ENCODE peak calls at places on chromosomes 5 and 9, in eight cellular contexts. O is HuH-7, A is NCI-H1092 treated with DMSO at 0.1 percent for 48 hours, B is neural progenitor cell, J is Caki2, L is T1000, I is dorsolateral prefrontal cortex, C is non-pigmented ciliary epithelial cell. K is an unnamed sample.
A peak's percentile ranks its signal among the peaks of the same experiment; 100 is the strongest.

GRCh38 chr5:159525117-159525516 is 194.8 kb upstream of the IL12B start:
- DNase-seq in B (no peak), O (no peak), I (no peak), C (no peak), L (no peak), A (peak; percentile 22), J (no peak), K (no peak)

GRCh38 chr5:96408276-96408777 is 24.7 kb downstream of the PCSK1 start:
- DNase-seq in L (no peak), J (no peak), C (peak; percentile 45), O (no peak), A (no peak), B (no peak), I (no peak), K (no peak)

GRCh38 chr5:38853753-38854470 is 8.1 kb downstream of the OSMR start:
- DNase-seq in L (peak; percentile 40), J (peak; percentile 41), C (peak; percentile 71), O (no peak), A (no peak), B (no peak), I (no peak), K (no peak)

GRCh38 chr9:138046641-138047301 is 169.2 kb downstream of the CACNA1B start:
- DNase-seq in B (no peak), J (no peak), C (no peak), L (no peak), I (no peak), A (no peak), O (no peak), K (no peak)

GRCh38 chr5:75017971-75018370 is 34.4 kb downstream of the GCNT4 start:
- DNase-seq in J (no peak), A (no peak), I (no peak), B (no peak), L (no peak), O (no peak), C (no peak), K (no peak)

GRCh38 chr9:92325991-92326500 is 293 bp downstream of the CENPP start:
- DNase-seq in J (no peak), O (no peak), B (no peak), C (no peak), I (no peak), A (no peak), L (no peak), K (no peak)

GRCh38 chr9:125815568-125815967 is 68.4 kb downstream of the PBX3 start:
- DNase-seq in C (no peak), L (no peak), J (peak; percentile 12), A (no peak), O (no peak), I (no peak), B (no peak), K (no peak)

GRCh38 chr9:135517407-135517822 is 3.8 kb upstream of the LCN1 start:
- DNase-seq in C (no peak), J (no peak), B (no peak), A (no peak), L (no peak), I (peak; percentile 21), O (no peak), K (no peak)

K was measured in BE2C.